ENCODE peak calls at places on chromosomes 11 and 22, in five cellular contexts. V is heart right ventricle, X is NT2/D1, Z is lung, D is colonic mucosa. O is an unnamed sample.

GRCh38 chr11:69321877-69322350 is 28.0 kb downstream of the MYEOV start:
- DNase-seq in D (no peak), X (no peak), V (no peak), Z (no peak), O (no peak)

GRCh38 chr22:42322562-42322926 is 52.1 kb upstream of the TCF20 start:
- DNase-seq in D (no peak), Z (no peak), V (no peak), X (no peak), O (no peak)

GRCh38 chr11:69393178-69393832 is 88.2 kb upstream of the LINC01488 start:
- DNase-seq in X (no peak), Z (no peak), D (no peak), V (no peak), O (no peak)

GRCh38 chr11:110147965-110148709 is 54.9 kb downstream of the ZC3H12C start:
- DNase-seq in V (no peak), X (no peak), Z (no peak), D (no peak), O (no peak)

GRCh38 chr22:46201059-46201757 is 48.9 kb downstream of the CDPF1 start:
- DNase-seq in Z (no peak), V (no peak), X (peak; percentile 62), D (peak; percentile 80), O (no peak)

GRCh38 chr22:35205956-35206355 is 51.3 kb upstream of the HMGXB4 start:
- DNase-seq in Z (no peak), D (no peak), V (no peak), X (no peak), O (no peak)

GRCh38 chr11:77091146-77091940 is 11.3 kb upstream of the OMP start:
- DNase-seq in Z (peak; percentile 76), X (peak; percentile 80), D (peak; percentile 93), V (peak; percentile 80), O (peak; percentile 86)

GRCh38 chr11:62105611-62106245 is 18.1 kb upstream of the INCENP start:
- DNase-seq in X (no peak), D (no peak), Z (no peak), V (no peak), O (no peak)

GRCh38 chr22:19578180-19579004 is 54.2 kb upstream of the CLDN5 start:
- DNase-seq in D (no peak), X (no peak), Z (no peak), V (no peak), O (no peak)

GRCh38 chr22:21972806-21973205 is 9.8 kb downstream of the TOP3B start:
- DNase-seq in D (no peak), X (no peak), V (no peak), Z (no peak), O (no peak)

GRCh38 chr11:105960252-105961245 is 61.5 kb downstream of the MSANTD4 start:
- DNase-seq in X (peak; percentile 62), D (no peak), V (no peak), Z (no peak), O (peak; percentile 36)

GRCh38 chr11:41872458-41872857 is 413.0 kb upstream of the LRRC4C start:
- DNase-seq in Z (no peak), X (peak; percentile 27), V (no peak), D (no peak), O (no peak)

GRCh38 chr11:113203332-113203731 is 111.1 kb upstream of the TTC12 start:
- DNase-seq in D (no peak), Z (no peak), X (no peak), V (no peak), O (no peak)

GRCh38 chr11:69335010-69335409 is 41.1 kb downstream of the MYEOV start:
- DNase-seq in V (no peak), D (peak; percentile 11), Z (no peak), X (no peak), O (no peak)

GRCh38 chr11:67289651-67290479 is 762 bp downstream of the ANKRD13D start:
- DNase-seq in D (no peak), V (peak; percentile 21), X (no peak), Z (no peak), O (no peak)

GRCh38 chr11:61969838-61970452 is 2.5 kb upstream of the FTH1 start:
- DNase-seq in V (no peak), X (no peak), D (no peak), Z (no peak), O (no peak)

GRCh38 chr11:35893796-35894475 is 49.9 kb upstream of the LDLRAD3 start:
- DNase-seq in V (no peak), Z (no peak), X (no peak), D (peak; percentile 35), O (no peak)

GRCh38 chr11:66570826-66571222 is 2.4 kb upstream of the CTSF start:
- DNase-seq in Z (no peak), D (no peak), X (peak; percentile 51), V (no peak), O (peak; percentile 99)

GRCh38 chr11:61957028-61957770 is 7.0 kb downstream of the BEST1 start:
- DNase-seq in D (no peak), V (no peak), X (no peak), Z (no peak), O (no peak)

GRCh38 chr11:65883058-65883761 is 3.6 kb downstream of the CTSW start:
- DNase-seq in Z (no peak), X (no peak), D (no peak), V (no peak), O (no peak)

GRCh38 chr22:26797910-26798309 is 140.5 kb downstream of the MIAT start:
- DNase-seq in D (no peak), V (no peak), X (no peak), Z (no peak), O (no peak)

GRCh38 chr11:69560141-69560790 is 78.8 kb downstream of the LINC01488 start:
- DNase-seq in D (no peak), Z (no peak), V (no peak), X (no peak), O (no peak)

GRCh38 chr22:43094085-43094484 is 4.9 kb upstream of the TTLL1 start:
- DNase-seq in V (peak; percentile 76), D (peak; percentile 56), X (no peak), Z (no peak), O (no peak)

GRCh38 chr22:26479043-26479791 is 4.4 kb downstream of the HPS4 start:
- DNase-seq in Z (no peak), V (no peak), D (no peak), X (no peak), O (no peak)

GRCh38 chr11:113387605-113388211 is at the start of gene ANKK1:
- DNase-seq in D (peak; percentile 36), X (peak; percentile 30), V (no peak), Z (no peak), O (no peak)

GRCh38 chr11:107018274-107018901 is at the start of gene GUCY1A2:
- DNase-seq in D (no peak), Z (no peak), X (peak; percentile 23), V (peak; percentile 28), O (no peak)

GRCh38 chr22:48920776-48921241 is 906.9 kb downstream of the BRD1 start:
- DNase-seq in X (no peak), V (no peak), D (no peak), Z (no peak), O (no peak)

GRCh38 chr11:126893796-126894195 is 106.8 kb downstream of the KIRREL3 start:
- DNase-seq in Z (no peak), V (no peak), D (no peak), X (no peak), O (no peak)

GRCh38 chr11:112025682-112026081 is 474 bp downstream of the DLAT start:
- DNase-seq in X (no peak), Z (no peak), D (no peak), V (no peak), O (peak; percentile 19)

GRCh38 chr22:50568626-50569025 is 5.9 kb upstream of the SYCE3 start:
- DNase-seq in X (no peak), Z (no peak), D (no peak), V (no peak), O (no peak)

GRCh38 chr11:68266121-68266891 is 5.5 kb downstream of the C11orf24 start:
- DNase-seq in Z (no peak), D (no peak), V (no peak), X (no peak), O (no peak)

GRCh38 chr11:2519879-2520735 is 75.3 kb downstream of the KCNQ1 start:
- DNase-seq in D (peak; percentile 13), V (peak; percentile 8), Z (no peak), X (no peak), O (peak; percentile 5)

GRCh38 chr11:124865902-124866851 is 945 bp downstream of the ROBO3 start:
- DNase-seq in Z (no peak), X (peak; percentile 32), V (peak; percentile 54), D (peak; percentile 47), O (peak; percentile 73)

GRCh38 chr11:10514210-10514609 is 26.8 kb downstream of the RNF141 start:
- DNase-seq in X (no peak), Z (no peak), V (no peak), D (no peak), O (peak; percentile 8)

GRCh38 chr11:20277014-20277413 is 86.5 kb upstream of the HTATIP2 start:
- DNase-seq in D (no peak), X (no peak), V (no peak), Z (no peak), O (no peak)

GRCh38 chr11:58592760-58593472 is 14.1 kb downstream of the ZFP91 start:
- DNase-seq in V (no peak), D (peak; percentile 74), X (no peak), Z (no peak), O (no peak)

GRCh38 chr11:123268118-123268517 is 73.1 kb upstream of the CLMP start:
- DNase-seq in D (no peak), X (no peak), V (no peak), Z (no peak), O (no peak)
- H3K4me1 ChIP-seq in D (no peaks in the 10 kb centered on the region), X (peaks cover 3% of the 10 kb centered on the region), V (no peaks in the 10 kb centered on the region), Z (no peaks in the 10 kb centered on the region), O (no peaks in the 10 kb centered on the region)

GRCh38 chr11:118224512-118225180 is at the start of gene JAML:
- DNase-seq in V (no peak), X (no peak), D (no peak), Z (no peak), O (no peak)
- H3K4me1 ChIP-seq in V (no peaks in the 10 kb centered on the region), X (no peaks in the 10 kb centered on the region), D (no peaks in the 10 kb centered on the region), Z (no peaks in the 10 kb centered on the region), O (no peaks in the 10 kb centered on the region)

GRCh38 chr22:40418366-40419201 is 48.2 kb downstream of the SGSM3 start:
- DNase-seq in Z (no peak), D (no peak), X (no peak), V (no peak), O (no peak)
- H3K4me1 ChIP-seq in Z (no peaks in the 10 kb centered on the region), D (no peaks in the 10 kb centered on the region), X (no peaks in the 10 kb centered on the region), V (peaks cover 7% of the 10 kb centered on the region), O (no peaks in the 10 kb centered on the region)

DNA sequence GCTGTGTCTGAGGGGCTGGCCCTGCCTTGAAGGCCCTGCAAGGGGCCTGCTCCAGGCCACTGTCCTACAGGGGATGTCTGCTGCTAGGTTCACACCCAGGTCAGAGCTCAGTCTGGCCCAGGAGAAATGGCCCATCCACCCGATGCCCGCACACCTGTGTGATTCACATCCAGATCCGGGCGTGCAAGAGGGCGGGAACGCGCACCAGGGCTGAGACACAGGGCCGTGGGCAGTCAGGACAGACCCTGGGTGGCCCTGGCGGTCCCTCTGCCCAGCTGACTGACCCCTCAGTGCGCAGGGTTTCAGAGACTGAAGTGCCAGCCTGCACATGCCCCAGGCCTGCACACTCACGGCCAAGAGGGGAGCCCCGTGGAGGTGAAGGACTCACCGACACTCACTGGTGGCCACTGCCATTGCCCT is 7.4 kb downstream of the TOLLIP start:
- DNase-seq in Z (peak; percentile 23), V (no peak), X (no peak), D (peak; percentile 22), O (no peak)
- H3K4me1 ChIP-seq in Z (peaks cover 2% of the 10 kb centered on the region), V (peaks cover 49% of the 10 kb centered on the region), X (peaks cover 22% of the 10 kb centered on the region), D (peaks cover 42% of the 10 kb centered on the region), O (no peaks in the 10 kb centered on the region)

O was measured in HAP-1.